ENCODE peak calls at places on chromosomes 3 and 15, in six cellular contexts. One of them, this sample, is unnamed.

GRCh38 chr15:69325456-69325971 is 26.8 kb downstream of the PAQR5 start:
- DNase-seq in tibial artery: no peak
- DNase-seq in pancreas: no peak
- DNase-seq in fibroblast of lung: no peak
- DNase-seq in tibial nerve: no peak
- DNase-seq in GM12865: no peak
- DNase-seq in this sample: no peak

GRCh38 chr3:57756528-57757401 is 656 bp downstream of the SLMAP start:
- DNase-seq in tibial artery: peak; percentile 80
- DNase-seq in GM12865: peak; percentile 48
- DNase-seq in fibroblast of lung: peak; percentile 62
- DNase-seq in pancreas: peak; percentile 83
- DNase-seq in tibial nerve: no peak
- DNase-seq in this sample: peak; percentile 63

GRCh38 chr15:49163678-49164077 is 6.4 kb upstream of the GALK2 start:
- DNase-seq in pancreas: no peak
- DNase-seq in tibial artery: no peak
- DNase-seq in GM12865: no peak
- DNase-seq in tibial nerve: no peak
- DNase-seq in fibroblast of lung: no peak
- DNase-seq in this sample: no peak

GRCh38 chr3:25257026-25257425 is 171.0 kb upstream of the RARB start:
- DNase-seq in GM12865: no peak
- DNase-seq in tibial artery: no peak
- DNase-seq in fibroblast of lung: peak; percentile 44
- DNase-seq in tibial nerve: no peak
- DNase-seq in pancreas: no peak
- DNase-seq in this sample: peak; percentile 10

GRCh38 chr3:8732413-8732812 is 1.2 kb upstream of the CAV3 start:
- DNase-seq in tibial artery: no peak
- DNase-seq in pancreas: no peak
- DNase-seq in tibial nerve: no peak
- DNase-seq in GM12865: no peak
- DNase-seq in fibroblast of lung: no peak
- DNase-seq in this sample: no peak

GRCh38 chr3:52086939-52087675 is 30.7 kb upstream of the DUSP7 start:
- DNase-seq in tibial artery: no peak
- DNase-seq in tibial nerve: no peak
- DNase-seq in GM12865: no peak
- DNase-seq in pancreas: peak; percentile 29
- DNase-seq in fibroblast of lung: no peak
- DNase-seq in this sample: peak; percentile 50

GRCh38 chr3:162647321-162647720 is 1150.7 kb downstream of the OTOL1 start:
- DNase-seq in GM12865: no peak
- DNase-seq in pancreas: no peak
- DNase-seq in fibroblast of lung: no peak
- DNase-seq in tibial nerve: no peak
- DNase-seq in tibial artery: no peak
- DNase-seq in this sample: no peak

GRCh38 chr3:41653575-41654239 is 308.2 kb downstream of the ULK4 start:
- DNase-seq in tibial nerve: no peak
- DNase-seq in GM12865: no peak
- DNase-seq in pancreas: no peak
- DNase-seq in tibial artery: no peak
- DNase-seq in fibroblast of lung: peak; percentile 39
- DNase-seq in this sample: no peak

GRCh38 chr15:29066310-29066709 is 180.5 kb downstream of the APBA2 start:
- DNase-seq in tibial nerve: no peak
- DNase-seq in GM12865: no peak
- DNase-seq in fibroblast of lung: no peak
- DNase-seq in tibial artery: no peak
- DNase-seq in pancreas: no peak
- DNase-seq in this sample: no peak

GRCh38 chr15:52651868-52652267 is 27.3 kb downstream of the ATOSA start:
- DNase-seq in pancreas: no peak
- DNase-seq in fibroblast of lung: peak; percentile 93
- DNase-seq in GM12865: peak; percentile 86
- DNase-seq in tibial nerve: peak; percentile 28
- DNase-seq in tibial artery: peak; percentile 76
- DNase-seq in this sample: peak; percentile 70

GRCh38 chr15:45630958-45631691 is 3.7 kb upstream of the SQOR start:
- DNase-seq in tibial artery: no peak
- DNase-seq in fibroblast of lung: peak; percentile 66
- DNase-seq in pancreas: no peak
- DNase-seq in GM12865: peak; percentile 18
- DNase-seq in tibial nerve: no peak
- DNase-seq in this sample: peak; percentile 94

GRCh38 chr3:170599083-170599482 is 13.2 kb upstream of the SLC7A14 start:
- DNase-seq in tibial nerve: no peak
- DNase-seq in GM12865: no peak
- DNase-seq in pancreas: no peak
- DNase-seq in fibroblast of lung: no peak
- DNase-seq in tibial artery: no peak
- DNase-seq in this sample: no peak

GRCh38 chr15:28984421-28985375 is 98.9 kb downstream of the APBA2 start:
- DNase-seq in GM12865: no peak
- DNase-seq in fibroblast of lung: peak; percentile 71
- DNase-seq in pancreas: no peak
- DNase-seq in tibial nerve: no peak
- DNase-seq in tibial artery: no peak
- DNase-seq in this sample: peak; percentile 90

GRCh38 chr3:161096771-161097367 is 8.3 kb downstream of the B3GALNT1 start:
- DNase-seq in fibroblast of lung: no peak
- DNase-seq in tibial nerve: no peak
- DNase-seq in tibial artery: no peak
- DNase-seq in GM12865: peak; percentile 25
- DNase-seq in pancreas: no peak
- DNase-seq in this sample: peak; percentile 20

GRCh38 chr15:52795464-52796227 is 5.5 kb upstream of the ONECUT1 start:
- DNase-seq in pancreas: peak; percentile 26
- DNase-seq in fibroblast of lung: no peak
- DNase-seq in GM12865: no peak
- DNase-seq in tibial artery: no peak
- DNase-seq in tibial nerve: no peak
- DNase-seq in this sample: no peak

GRCh38 chr15:57559875-57560274 is 31.8 kb upstream of the MYZAP start:
- DNase-seq in GM12865: peak; percentile 54
- DNase-seq in pancreas: no peak
- DNase-seq in fibroblast of lung: peak; percentile 40
- DNase-seq in tibial nerve: peak; percentile 53
- DNase-seq in tibial artery: peak; percentile 77
- DNase-seq in this sample: no peak

GRCh38 chr3:12452361-12453330 is 31.6 kb upstream of the TSEN2 start:
- DNase-seq in pancreas: no peak
- DNase-seq in tibial nerve: no peak
- DNase-seq in fibroblast of lung: no peak
- DNase-seq in tibial artery: peak; percentile 25
- DNase-seq in GM12865: no peak
- DNase-seq in this sample: no peak

GRCh38 chr15:99482993-99483392 is 82.8 kb upstream of the MEF2A start:
- DNase-seq in fibroblast of lung: no peak
- DNase-seq in tibial nerve: no peak
- DNase-seq in pancreas: no peak
- DNase-seq in tibial artery: no peak
- DNase-seq in GM12865: no peak
- DNase-seq in this sample: no peak

GRCh38 chr15:75928680-75929608 is 25.3 kb downstream of the FBXO22 start:
- DNase-seq in tibial nerve: no peak
- DNase-seq in pancreas: no peak
- DNase-seq in fibroblast of lung: peak; percentile 39
- DNase-seq in tibial artery: no peak
- DNase-seq in GM12865: peak; percentile 39
- DNase-seq in this sample: no peak

GRCh38 chr15:41490355-41490754 is 3.3 kb upstream of the ITPKA start:
- DNase-seq in pancreas: no peak
- DNase-seq in tibial nerve: no peak
- DNase-seq in fibroblast of lung: peak; percentile 97
- DNase-seq in GM12865: peak; percentile 85
- DNase-seq in tibial artery: no peak
- DNase-seq in this sample: peak; percentile 95

GRCh38 chr3:184320099-184320445 is 5.7 kb downstream of the EIF4G1 start:
- DNase-seq in GM12865: no peak
- DNase-seq in pancreas: peak; percentile 99
- DNase-seq in tibial nerve: peak; percentile 97
- DNase-seq in tibial artery: peak; percentile 99
- DNase-seq in fibroblast of lung: peak; percentile 97
- DNase-seq in this sample: peak; percentile 97

GRCh38 chr3:179148446-179149238 is 485 bp downstream of the PIK3CA start:
- DNase-seq in GM12865: peak; percentile 58
- DNase-seq in fibroblast of lung: peak; percentile 37
- DNase-seq in pancreas: peak; percentile 83
- DNase-seq in tibial nerve: peak; percentile 17
- DNase-seq in tibial artery: peak; percentile 74
- DNase-seq in this sample: peak; percentile 36

GRCh38 chr3:106560451-106560966 is 691.7 kb upstream of the CBLB start:
- DNase-seq in pancreas: no peak
- DNase-seq in fibroblast of lung: peak; percentile 78
- DNase-seq in GM12865: no peak
- DNase-seq in tibial nerve: no peak
- DNase-seq in tibial artery: no peak
- DNase-seq in this sample: peak; percentile 67

GRCh38 chr15:96585634-96586386 is 255.3 kb downstream of the NR2F2 start:
- DNase-seq in GM12865: no peak
- DNase-seq in tibial artery: no peak
- DNase-seq in tibial nerve: no peak
- DNase-seq in fibroblast of lung: peak; percentile 41
- DNase-seq in pancreas: no peak
- DNase-seq in this sample: peak; percentile 4
- TF ChIP-seq CTCF in GM12865: no peak
- TF ChIP-seq CTCF in tibial artery: no peak
- TF ChIP-seq CTCF in tibial nerve: peak; percentile 29
- TF ChIP-seq CTCF in fibroblast of lung: peak; percentile 33
- TF ChIP-seq CTCF in pancreas: no peak
- TF ChIP-seq CTCF in this sample: peak; percentile 32

GRCh38 chr3:15055019-15055557 is 10.0 kb downstream of the MRPS25 start:
- DNase-seq in tibial artery: no peak
- DNase-seq in tibial nerve: no peak
- DNase-seq in fibroblast of lung: peak; percentile 54
- DNase-seq in pancreas: no peak
- DNase-seq in GM12865: peak; percentile 73
- DNase-seq in this sample: peak; percentile 60
- H3K4me3 ChIP-seq in tibial artery: no peak overlapping the region
- H3K4me3 ChIP-seq in tibial nerve: no peak overlapping the region
- H3K4me3 ChIP-seq in fibroblast of lung: no peak overlapping the region
- H3K4me3 ChIP-seq in pancreas: no peak overlapping the region
- H3K4me3 ChIP-seq in GM12865: no peak overlapping the region
- H3K4me3 ChIP-seq in this sample: no peak overlapping the region

DNA sequence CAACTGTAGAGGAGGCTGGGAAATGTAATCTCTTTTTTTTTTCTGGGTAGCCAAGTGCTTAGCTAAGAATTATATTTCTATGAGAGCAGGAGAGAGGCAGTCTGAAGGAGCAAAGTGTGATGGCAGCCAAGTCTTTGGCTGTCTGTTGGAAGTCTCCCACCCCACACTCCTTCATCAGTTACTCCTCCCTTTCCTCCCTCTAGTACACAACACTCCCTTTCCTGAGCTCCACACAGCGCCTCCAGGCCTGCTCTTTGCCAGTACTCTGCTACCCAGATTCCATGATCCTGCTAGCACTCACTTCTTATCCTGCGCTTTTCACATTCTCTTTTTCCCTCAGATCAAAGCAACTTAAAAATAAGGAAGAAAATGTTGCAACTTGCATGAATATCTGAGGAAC is 37.4 kb upstream of the SNRK start:
- DNase-seq in tibial artery: no peak
- DNase-seq in tibial nerve: no peak
- DNase-seq in GM12865: no peak
- DNase-seq in fibroblast of lung: no peak
- DNase-seq in pancreas: no peak
- DNase-seq in this sample: no peak
- TF ChIP-seq CTCF in tibial artery: no peak
- TF ChIP-seq CTCF in tibial nerve: no peak
- TF ChIP-seq CTCF in GM12865: no peak
- TF ChIP-seq CTCF in fibroblast of lung: no peak
- TF ChIP-seq CTCF in pancreas: no peak
- TF ChIP-seq CTCF in this sample: no peak

GRCh38 chr15:73928241-73928579 is 1.9 kb downstream of the LOXL1 start:
- DNase-seq in GM12865: no peak
- DNase-seq in pancreas: no peak
- DNase-seq in tibial nerve: no peak
- DNase-seq in fibroblast of lung: no peak
- DNase-seq in tibial artery: peak; percentile 74
- DNase-seq in this sample: no peak
- H3K4me3 ChIP-seq in GM12865: no peak overlapping the region
- H3K4me3 ChIP-seq in pancreas: no peak overlapping the region
- H3K4me3 ChIP-seq in tibial nerve: peak overlapping the region; percentile 62
- H3K4me3 ChIP-seq in fibroblast of lung: peak overlapping the region; percentile 82
- H3K4me3 ChIP-seq in tibial artery: peak overlapping the region; percentile 87
- H3K4me3 ChIP-seq in this sample: peak overlapping the region; percentile 89

DNA sequence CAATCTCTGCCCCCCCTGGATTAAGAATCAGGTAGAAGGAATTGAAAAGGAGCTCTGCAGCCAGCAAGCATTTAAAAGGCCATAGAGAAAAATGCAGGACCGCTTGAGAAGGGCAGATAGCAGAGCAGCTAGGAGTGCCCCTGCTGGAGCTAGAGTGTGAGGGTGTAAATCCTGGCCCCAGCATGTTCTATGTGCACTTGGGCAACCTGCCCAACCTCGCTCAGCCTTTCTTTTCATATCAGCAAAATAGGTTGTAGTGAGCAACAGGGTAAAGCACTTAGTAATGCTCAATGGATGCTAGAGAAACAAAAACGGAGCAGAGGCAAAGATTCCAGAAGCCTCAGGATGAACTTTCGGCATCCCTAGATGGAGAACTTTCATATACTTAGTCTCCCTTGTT is 25.0 kb upstream of the THBS1 start:
- DNase-seq in tibial artery: no peak
- DNase-seq in GM12865: no peak
- DNase-seq in tibial nerve: no peak
- DNase-seq in fibroblast of lung: peak; percentile 15
- DNase-seq in pancreas: no peak
- DNase-seq in this sample: no peak
- TF ChIP-seq CTCF in tibial artery: no peak
- TF ChIP-seq CTCF in GM12865: no peak
- TF ChIP-seq CTCF in tibial nerve: no peak
- TF ChIP-seq CTCF in fibroblast of lung: no peak
- TF ChIP-seq CTCF in pancreas: no peak
- TF ChIP-seq CTCF in this sample: no peak

DNA sequence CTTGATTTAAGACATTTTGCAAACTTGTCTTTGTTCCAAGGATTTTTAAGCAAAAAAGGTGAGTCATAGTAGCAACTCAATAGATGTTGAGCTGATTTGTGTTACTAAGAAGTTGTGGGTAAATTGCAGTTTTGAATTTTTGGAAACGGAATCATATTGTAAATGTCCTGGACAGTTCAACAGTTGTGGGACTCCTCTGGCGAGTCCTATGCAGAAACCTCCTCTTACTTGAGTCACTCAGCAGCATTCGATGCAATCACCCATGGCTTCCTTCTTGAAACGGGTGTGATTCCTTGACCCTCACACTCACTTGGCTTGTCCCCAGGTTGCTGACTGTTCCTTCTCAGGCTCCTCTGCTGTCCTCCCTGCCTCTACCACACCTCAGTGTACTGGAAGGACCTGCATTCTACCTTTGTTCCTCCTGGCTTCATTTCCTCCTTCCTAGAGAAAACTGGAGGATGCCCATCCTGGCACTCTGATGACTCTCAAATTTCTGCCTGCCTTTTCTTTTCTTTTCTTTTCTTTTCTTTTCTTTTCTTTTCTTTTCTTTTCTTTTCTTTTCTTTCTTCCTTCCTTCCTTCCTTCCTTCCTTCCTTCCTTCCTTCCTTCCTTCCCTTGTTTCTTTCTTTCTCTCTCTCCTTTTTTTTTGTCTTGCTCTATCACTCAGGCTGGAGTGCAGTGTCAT is 52.8 kb upstream of the DGKG start:
- DNase-seq in tibial nerve: no peak
- DNase-seq in GM12865: peak; percentile 7
- DNase-seq in pancreas: no peak
- DNase-seq in tibial artery: no peak
- DNase-seq in fibroblast of lung: peak; percentile 88
- DNase-seq in this sample: peak; percentile 85
- H3K4me3 ChIP-seq in tibial nerve: no peak overlapping the region
- H3K4me3 ChIP-seq in GM12865: no peak overlapping the region
- H3K4me3 ChIP-seq in pancreas: no peak overlapping the region
- H3K4me3 ChIP-seq in tibial artery: peak overlapping the region; percentile 52
- H3K4me3 ChIP-seq in fibroblast of lung: no peak overlapping the region
- H3K4me3 ChIP-seq in this sample: no peak overlapping the region

This sample was measured in foreskin fibroblast.